ENCODE peak calls at places on chromosome 12, in eight cellular contexts. J is fibroblast of mammary gland; L is HS-5; A is NAMALWA; X is posterior vena cava; K is stimulated activated CD8-positive, alpha-beta memory T cell treated with anti-CD3 and anti-CD28 coated beads, Interleukin-15, amount 100 ng/mL, for 1 hour; Q is left ventricle myocardium inferior; V is CD4-positive, alpha-beta memory T cell. D is an unnamed sample.

GRCh38 chr12:60180298-60180697 is 584.5 kb downstream of the SLC16A7 start:
- DNase-seq in J (peak; percentile 6), Q (no peak), K (no peak), L (no peak), A (no peak), X (no peak), V (no peak), D (no peak)

GRCh38 chr12:84912191-84913142 is at the start of gene SLC6A15:
- DNase-seq in V (peak; percentile 2), X (no peak), J (peak; percentile 85), A (no peak), K (no peak), L (peak; percentile 60), Q (no peak), D (peak; percentile 90)

GRCh38 chr12:56221233-56221756 is 427 bp downstream of the RNF41 start:
- DNase-seq in Q (peak; percentile 59), L (peak; percentile 38), V (no peak), A (no peak), X (peak; percentile 90), K (no peak), J (peak; percentile 60), D (no peak)

GRCh38 chr12:6465467-6466183 is 4.9 kb downstream of the VAMP1 start:
- DNase-seq in A (peak; percentile 80), J (peak; percentile 80), Q (no peak), X (no peak), V (peak; percentile 59), K (no peak), L (no peak), D (no peak)

GRCh38 chr12:47969845-47970244 is 6.4 kb downstream of the TMEM106C start:
- DNase-seq in L (no peak), J (no peak), Q (no peak), K (no peak), X (no peak), V (no peak), A (no peak), D (no peak)

GRCh38 chr12:56082967-56083366 is 3.0 kb downstream of the ERBB3 start:
- DNase-seq in J (no peak), Q (no peak), V (no peak), X (peak; percentile 48), K (no peak), A (no peak), L (no peak), D (no peak)

GRCh38 chr12:57744194-57744776 is 554 bp upstream of the TSPAN31 start:
- DNase-seq in J (peak; percentile 90), Q (peak; percentile 72), A (no peak), V (no peak), X (peak; percentile 95), L (no peak), K (peak; percentile 31), D (no peak)

GRCh38 chr12:71349950-71350349 is 89.6 kb upstream of the LGR5 start:
- DNase-seq in A (no peak), Q (no peak), V (no peak), J (no peak), X (no peak), L (no peak), K (no peak), D (no peak)

GRCh38 chr12:29226621-29227020 is 77.5 kb downstream of the FAR2 start:
- DNase-seq in V (no peak), K (no peak), A (no peak), L (no peak), J (peak; percentile 55), X (no peak), Q (no peak), D (no peak)

GRCh38 chr12:49260165-49260564 is 4.7 kb upstream of the TUBA1C start:
- DNase-seq in L (no peak), V (no peak), Q (no peak), X (no peak), A (no peak), K (no peak), J (peak; percentile 85), D (no peak)